ENCODE peak calls at places on chromosomes 11 and 22, in four cellular contexts. One of them, this sample, is unnamed.
A peak's percentile ranks its signal among the peaks of the same experiment; 100 is the strongest.

GRCh38 chr11:121326230-121326629 is 33.7 kb downstream of the SC5D start:
- DNase-seq in IMR-90: no peak
- DNase-seq in neuronal stem cell: no peak
- DNase-seq in H1: no peak
- DNase-seq in this sample: no peak

GRCh38 chr11:131593301-131593700 is 222.9 kb downstream of the NTM start:
- DNase-seq in IMR-90: no peak
- DNase-seq in neuronal stem cell: no peak
- DNase-seq in H1: no peak
- DNase-seq in this sample: peak; percentile 20

GRCh38 chr11:41982975-41983374 is 523.5 kb upstream of the LRRC4C start:
- DNase-seq in IMR-90: no peak
- DNase-seq in neuronal stem cell: no peak
- DNase-seq in H1: no peak
- DNase-seq in this sample: no peak

GRCh38 chr22:37485006-37485713 is 1.0 kb downstream of the MFNG start:
- DNase-seq in IMR-90: no peak
- DNase-seq in neuronal stem cell: no peak
- DNase-seq in H1: no peak
- DNase-seq in this sample: no peak

GRCh38 chr11:115910379-115910778 is 406.2 kb upstream of the CADM1 start:
- DNase-seq in IMR-90: peak; percentile 33
- DNase-seq in neuronal stem cell: no peak
- DNase-seq in H1: no peak
- DNase-seq in this sample: no peak

GRCh38 chr11:19674420-19674819 is 38.2 kb upstream of the NAV2 start:
- DNase-seq in IMR-90: no peak
- DNase-seq in neuronal stem cell: no peak
- DNase-seq in H1: no peak
- DNase-seq in this sample: no peak

GRCh38 chr11:102487214-102487613 is 34.6 kb upstream of the TMEM123 start:
- DNase-seq in IMR-90: no peak
- DNase-seq in neuronal stem cell: no peak
- DNase-seq in H1: no peak
- DNase-seq in this sample: no peak

GRCh38 chr11:86743223-86744118 is 56.9 kb upstream of the PRSS23 start:
- DNase-seq in IMR-90: peak; percentile 99
- DNase-seq in neuronal stem cell: no peak
- DNase-seq in H1: no peak
- DNase-seq in this sample: no peak

GRCh38 chr22:33582822-33583400 is 337.4 kb downstream of the LARGE1 start:
- DNase-seq in IMR-90: no peak
- DNase-seq in neuronal stem cell: no peak
- DNase-seq in H1: no peak
- DNase-seq in this sample: no peak

DNA sequence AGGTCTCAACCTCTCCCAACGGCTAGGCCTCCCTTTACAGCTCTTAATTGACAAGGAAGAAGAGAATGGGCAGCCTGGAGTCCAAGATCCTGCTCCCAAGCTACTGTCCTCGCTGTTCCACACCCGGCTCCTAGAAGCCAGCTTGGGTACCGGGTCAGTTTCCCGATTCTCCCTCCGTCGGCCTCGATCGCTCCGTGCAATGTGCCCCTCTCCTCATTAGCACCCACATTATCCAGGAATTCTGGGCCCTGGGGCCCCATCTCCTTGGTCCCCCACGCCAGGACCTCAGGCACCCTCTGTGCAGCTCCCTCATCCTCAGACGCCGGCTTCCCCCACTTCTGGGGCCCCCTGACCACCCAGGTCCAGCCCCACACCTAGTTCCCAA is 244 bp downstream of the PCSK7 start:
- DNase-seq in IMR-90: no peak
- DNase-seq in neuronal stem cell: no peak
- DNase-seq in H1: no peak
- DNase-seq in this sample: no peak
- H3K14ac ChIP-seq in IMR-90: peak overlapping the region; percentile 89
- H3K14ac ChIP-seq in neuronal stem cell: no peak overlapping the region
- H3K14ac ChIP-seq in H1: no peak overlapping the region
- H3K14ac ChIP-seq in this sample: no peak overlapping the region

GRCh38 chr11:69774354-69775162 is 583 bp downstream of the FGF4 start:
- DNase-seq in IMR-90: no peak
- DNase-seq in neuronal stem cell: no peak
- DNase-seq in H1: no peak
- DNase-seq in this sample: no peak
- H3K23ac ChIP-seq in IMR-90: no peak overlapping the region
- H3K23ac ChIP-seq in neuronal stem cell: peak overlapping the region; percentile 77
- H3K23ac ChIP-seq in H1: no peak overlapping the region
- H3K23ac ChIP-seq in this sample: no peak overlapping the region

DNA sequence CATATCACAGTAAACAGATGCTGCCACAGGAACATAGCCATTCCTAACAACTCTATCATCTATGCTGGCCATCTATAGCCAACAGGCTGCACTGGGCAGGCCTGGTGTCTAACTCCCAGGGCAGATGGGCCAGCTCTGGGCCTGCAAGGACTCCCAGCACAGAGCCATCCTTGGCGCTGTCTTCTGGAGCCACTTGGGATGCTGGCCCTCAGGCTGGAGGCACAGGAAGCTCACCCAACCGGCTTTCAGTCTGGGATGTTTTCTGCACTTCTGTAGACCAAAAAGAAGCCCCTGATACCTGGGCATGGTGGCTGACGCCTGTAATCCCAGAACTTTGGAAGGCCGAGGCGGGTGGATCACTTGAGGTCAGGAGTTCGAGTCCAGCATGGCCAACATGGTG is 40.8 kb upstream of the WNT11 start:
- DNase-seq in IMR-90: no peak
- DNase-seq in neuronal stem cell: no peak
- DNase-seq in H1: no peak
- DNase-seq in this sample: no peak
- H3K14ac ChIP-seq in IMR-90: no peak overlapping the region
- H3K14ac ChIP-seq in neuronal stem cell: no peak overlapping the region
- H3K14ac ChIP-seq in H1: no peak overlapping the region
- H3K14ac ChIP-seq in this sample: no peak overlapping the region

GRCh38 chr22:27752141-27752540 is 49.4 kb downstream of the MN1 start:
- DNase-seq in IMR-90: no peak
- DNase-seq in neuronal stem cell: no peak
- DNase-seq in H1: no peak
- DNase-seq in this sample: no peak

GRCh38 chr22:27750866-27751265 is 50.7 kb downstream of the MN1 start:
- DNase-seq in IMR-90: no peak
- DNase-seq in neuronal stem cell: no peak
- DNase-seq in H1: no peak
- DNase-seq in this sample: no peak

GRCh38 chr22:27749597-27750225 is 51.8 kb downstream of the MN1 start:
- DNase-seq in IMR-90: peak; percentile 13
- DNase-seq in neuronal stem cell: no peak
- DNase-seq in H1: no peak
- DNase-seq in this sample: peak; percentile 59

GRCh38 chr22:27752771-27753170 is 48.8 kb downstream of the MN1 start:
- DNase-seq in IMR-90: no peak
- DNase-seq in neuronal stem cell: no peak
- DNase-seq in H1: no peak
- DNase-seq in this sample: no peak

GRCh38 chr22:27751277-27752070 is 50.1 kb downstream of the MN1 start:
- DNase-seq in IMR-90: no peak
- DNase-seq in neuronal stem cell: no peak
- DNase-seq in H1: no peak
- DNase-seq in this sample: no peak
- H3K23ac ChIP-seq in IMR-90: no peak overlapping the region
- H3K23ac ChIP-seq in neuronal stem cell: no peak overlapping the region
- H3K23ac ChIP-seq in H1: no peak overlapping the region
- H3K23ac ChIP-seq in this sample: no peak overlapping the region

DNA sequence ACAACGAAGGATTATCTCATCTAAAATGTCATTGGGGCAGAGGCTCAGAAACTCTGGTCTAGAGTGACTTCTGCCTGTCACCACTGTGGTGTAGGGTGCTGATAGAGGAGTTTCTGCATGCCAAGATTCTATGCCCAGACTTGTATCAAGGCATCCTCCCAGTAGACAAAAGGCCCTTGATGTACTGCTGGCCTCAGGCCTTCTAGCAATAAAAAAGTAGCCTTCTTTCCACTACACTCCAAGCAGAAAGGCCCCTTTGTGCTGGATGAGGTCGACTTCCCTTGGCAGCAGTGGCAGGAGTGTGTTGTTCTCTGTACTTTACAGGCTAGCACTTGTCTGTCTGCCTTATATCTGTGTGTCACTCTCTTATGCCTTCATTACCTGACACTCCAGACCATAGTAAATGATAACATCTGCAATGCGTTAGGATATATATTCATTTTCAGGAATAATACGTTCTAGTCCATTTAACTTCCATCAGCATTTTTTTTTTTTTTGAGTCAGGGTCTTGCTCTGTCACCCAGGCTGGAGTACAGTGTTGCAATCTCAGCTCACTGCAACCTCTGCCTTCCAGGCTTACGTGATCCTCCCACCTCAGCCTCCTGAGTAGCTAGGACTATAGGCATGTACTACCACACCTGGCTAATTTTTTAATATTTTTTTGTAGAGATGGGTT is 49.5 kb upstream of the RRM1 start:
- DNase-seq in IMR-90: no peak
- DNase-seq in neuronal stem cell: no peak
- DNase-seq in H1: no peak
- DNase-seq in this sample: no peak
- H3K14ac ChIP-seq in IMR-90: peak overlapping the region; percentile 23
- H3K14ac ChIP-seq in neuronal stem cell: no peak overlapping the region
- H3K14ac ChIP-seq in H1: no peak overlapping the region
- H3K14ac ChIP-seq in this sample: no peak overlapping the region

GRCh38 chr22:50473088-50473487 is 1.7 kb downstream of the SBF1 start:
- DNase-seq in IMR-90: no peak
- DNase-seq in neuronal stem cell: no peak
- DNase-seq in H1: no peak
- DNase-seq in this sample: no peak

GRCh38 chr22:50473855-50474671 is 772 bp downstream of the SBF1 start:
- DNase-seq in IMR-90: peak; percentile 67
- DNase-seq in neuronal stem cell: no peak
- DNase-seq in H1: no peak
- DNase-seq in this sample: no peak

GRCh38 chr22:50476819-50477344 is 2.0 kb upstream of the SBF1 start:
- DNase-seq in IMR-90: no peak
- DNase-seq in neuronal stem cell: no peak
- DNase-seq in H1: no peak
- DNase-seq in this sample: no peak

GRCh38 chr22:50475652-50476002 is 792 bp upstream of the SBF1 start:
- DNase-seq in IMR-90: no peak
- DNase-seq in neuronal stem cell: no peak
- DNase-seq in H1: no peak
- DNase-seq in this sample: no peak

GRCh38 chr22:50474711-50475651 is at the start of gene SBF1:
- DNase-seq in IMR-90: peak; percentile 84
- DNase-seq in neuronal stem cell: peak; percentile 91
- DNase-seq in H1: no peak
- DNase-seq in this sample: peak; percentile 91
- H3K23ac ChIP-seq in IMR-90: peak within 1 kb of the TSS; percentile 40
- H3K23ac ChIP-seq in neuronal stem cell: peak within 1 kb of the TSS; percentile 97
- H3K23ac ChIP-seq in H1: no peak within 1 kb of the TSS
- H3K23ac ChIP-seq in this sample: no peak within 1 kb of the TSS

DNA sequence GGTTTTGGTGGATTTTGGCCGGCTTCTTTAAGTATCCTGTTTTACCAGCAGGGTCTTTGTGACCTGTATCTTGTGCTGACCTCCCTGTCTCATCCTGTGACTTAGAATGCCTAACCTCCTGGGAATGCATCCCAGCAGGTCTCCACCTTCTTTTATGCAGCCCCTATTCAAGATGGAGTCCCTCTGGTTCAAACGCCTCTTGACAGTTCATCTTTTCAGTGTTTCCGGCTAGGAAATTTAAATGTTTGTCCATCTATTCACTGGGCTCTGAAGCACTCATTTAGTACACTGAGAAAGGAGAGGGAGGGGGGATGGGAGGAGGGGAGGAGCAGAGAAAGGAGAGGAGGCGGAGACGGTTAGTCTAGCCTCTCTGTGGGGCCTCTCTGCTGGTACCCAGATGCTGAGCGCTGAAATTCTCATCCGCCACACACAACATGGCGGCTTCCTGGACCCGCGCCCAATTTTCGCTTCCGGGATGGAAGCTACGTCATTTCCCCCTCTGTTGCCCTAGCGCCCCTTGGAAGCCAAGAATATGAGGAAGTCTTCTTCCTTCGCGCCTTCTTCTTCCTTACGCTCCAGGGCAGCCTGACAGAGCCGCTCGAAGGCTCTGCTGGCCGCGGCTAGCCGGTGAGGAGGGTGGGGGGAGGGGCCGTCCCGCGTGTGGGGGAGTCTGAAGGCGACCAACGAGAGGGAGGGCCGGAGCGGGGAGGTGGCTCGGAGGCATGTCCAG is 69.0 kb upstream of the SYT13 start:
- DNase-seq in IMR-90: peak; percentile 41
- DNase-seq in neuronal stem cell: peak; percentile 89
- DNase-seq in H1: no peak
- DNase-seq in this sample: peak; percentile 93
- H3K14ac ChIP-seq in IMR-90: no peak overlapping the region
- H3K14ac ChIP-seq in neuronal stem cell: no peak overlapping the region
- H3K14ac ChIP-seq in H1: no peak overlapping the region
- H3K14ac ChIP-seq in this sample: no peak overlapping the region

GRCh38 chr11:64865286-64866172 is 12.9 kb downstream of the EHD1 start:
- DNase-seq in IMR-90: peak; percentile 92
- DNase-seq in neuronal stem cell: no peak
- DNase-seq in H1: no peak
- DNase-seq in this sample: no peak
- H3K23ac ChIP-seq in IMR-90: peak overlapping the region; percentile 73
- H3K23ac ChIP-seq in neuronal stem cell: no peak overlapping the region
- H3K23ac ChIP-seq in H1: no peak overlapping the region
- H3K23ac ChIP-seq in this sample: no peak overlapping the region

DNA sequence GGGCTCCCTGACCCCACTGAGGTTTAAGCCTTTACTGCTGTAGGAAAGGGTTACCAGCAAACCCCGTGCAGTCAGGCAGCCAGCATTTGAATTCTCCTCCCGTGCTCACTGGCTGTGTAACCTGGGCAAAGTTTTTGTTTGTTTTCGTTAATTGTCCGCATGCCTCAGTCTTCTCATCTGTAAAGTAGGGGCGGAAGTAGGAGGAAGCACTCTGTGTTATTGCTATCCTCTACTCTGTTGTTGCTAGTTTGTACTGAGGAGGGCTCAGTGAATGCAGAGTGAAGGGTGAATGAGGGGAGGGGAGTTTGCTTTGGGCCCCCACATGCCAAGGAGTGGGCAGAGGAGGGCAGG is 14.0 kb upstream of the SYT7 start:
- DNase-seq in IMR-90: no peak
- DNase-seq in neuronal stem cell: no peak
- DNase-seq in H1: no peak
- DNase-seq in this sample: no peak
- H3K14ac ChIP-seq in IMR-90: no peak overlapping the region
- H3K14ac ChIP-seq in neuronal stem cell: peak overlapping the region; percentile 61
- H3K14ac ChIP-seq in H1: no peak overlapping the region
- H3K14ac ChIP-seq in this sample: no peak overlapping the region

GRCh38 chr11:74731301-74732094 is at the start of gene CHRDL2:
- DNase-seq in IMR-90: peak; percentile 34
- DNase-seq in neuronal stem cell: no peak
- DNase-seq in H1: no peak
- DNase-seq in this sample: no peak
- H3K23ac ChIP-seq in IMR-90: no peak within 1 kb of the TSS
- H3K23ac ChIP-seq in neuronal stem cell: peak within 1 kb of the TSS; percentile 17
- H3K23ac ChIP-seq in H1: no peak within 1 kb of the TSS
- H3K23ac ChIP-seq in this sample: no peak within 1 kb of the TSS